ENCODE peak calls at places on chromosomes 4 and X, in seven cellular contexts. I is uterus, S is breast epithelium, J is GM12878, U is suprapubic skin, D is stomach, Z is esophagus squamous epithelium. X is an unnamed sample.
A peak's percentile ranks its signal among the peaks of the same experiment; 100 is the strongest.

GRCh38 chr4:78518551-78518950 is 33.0 kb upstream of the ANXA3 start:
- DNase-seq in S (no peak), I (no peak), J (no peak), Z (no peak), D (no peak), U (no peak), X (no peak)

GRCh38 chr4:184384810-184385557 is 89.4 kb downstream of the IRF2 start:
- DNase-seq in I (no peak), U (no peak), Z (no peak), J (no peak), S (no peak), D (no peak), X (no peak)

GRCh38 chr4:153676491-153676890 is 7.6 kb upstream of the TLR2 start:
- DNase-seq in S (no peak), I (no peak), U (no peak), Z (no peak), J (no peak), D (no peak), X (no peak)

GRCh38 chr4:118772149-118773081 is 63.5 kb downstream of the SEC24D start:
- DNase-seq in I (no peak), U (no peak), Z (no peak), S (no peak), D (no peak), J (no peak), X (no peak)

GRCh38 chr4:80173387-80173786 is 23.9 kb upstream of the PRDM8 start:
- DNase-seq in I (no peak), D (no peak), Z (no peak), U (no peak), J (no peak), S (no peak), X (peak; percentile 15)

GRCh38 chr4:152458801-152459302 is 77.0 kb downstream of the FBXW7 start:
- DNase-seq in J (peak; percentile 31), Z (no peak), U (no peak), I (no peak), D (no peak), S (no peak), X (no peak)

GRCh38 chr4:186942745-186943606 is 219.3 kb upstream of the FAT1 start:
- DNase-seq in U (no peak), S (no peak), J (no peak), Z (no peak), I (peak; percentile 26), D (no peak), X (no peak)

GRCh38 chr4:23006756-23007155 is 314.0 kb downstream of the GBA3 start:
- DNase-seq in U (no peak), Z (no peak), I (no peak), D (no peak), J (no peak), S (no peak), X (no peak)

GRCh38 chr4:92551616-92552015 is 247.8 kb downstream of the GRID2 start:
- DNase-seq in U (no peak), S (no peak), D (no peak), I (no peak), J (no peak), Z (no peak), X (no peak)

GRCh38 chr4:3318561-3319021 is 25.8 kb downstream of the RGS12 start:
- DNase-seq in U (peak; percentile 56), D (peak; percentile 16), S (no peak), J (no peak), I (no peak), Z (no peak), X (no peak)

GRCh38 chr4:137794779-137795178 is 262.5 kb upstream of the PCDH18 start:
- DNase-seq in U (no peak), D (no peak), I (no peak), S (no peak), J (no peak), Z (no peak), X (no peak)

GRCh38 chr4:165461176-165461835 is 82.5 kb downstream of the CPE start:
- DNase-seq in J (no peak), Z (no peak), S (peak; percentile 77), I (peak; percentile 32), U (no peak), D (no peak), X (no peak)

GRCh38 chr4:74503580-74503979 is 58.6 kb downstream of the AREG start:
- DNase-seq in J (no peak), U (no peak), D (no peak), I (no peak), Z (no peak), S (no peak), X (peak; percentile 4)

GRCh38 chr4:32798471-32798870 is 2078.3 kb downstream of the PCDH7 start:
- DNase-seq in U (no peak), I (no peak), D (no peak), J (no peak), Z (no peak), S (no peak), X (no peak)

GRCh38 chrX:31165241-31166035 is 93.6 kb upstream of the FTHL17 start:
- DNase-seq in J (no peak), S (no peak), D (no peak), U (no peak), Z (no peak), I (no peak), X (no peak)

GRCh38 chr4:127905029-127905428 is 24.3 kb downstream of the PLK4 start:
- DNase-seq in I (no peak), U (no peak), S (no peak), Z (no peak), D (no peak), J (no peak), X (no peak)

GRCh38 chr4:123922847-123923246 is 526.3 kb downstream of the SPRY1 start:
- DNase-seq in S (no peak), J (no peak), Z (no peak), I (no peak), U (no peak), D (no peak), X (no peak)
- TF ChIP-seq POLR2A in S (no peak), J (no peak), Z (no peak), I (no peak), U (no peak), D (no peak), X (no peak)

GRCh38 chr4:99893991-99894981 is at the start of gene LAMTOR3:
- DNase-seq in U (peak; percentile 94), Z (peak; percentile 71), J (peak; percentile 75), S (peak; percentile 88), I (peak; percentile 89), D (peak; percentile 91), X (peak; percentile 49)
- TF ChIP-seq POLR2A in U (no peak), Z (no peak), J (peak; percentile 83), S (no peak), I (peak; percentile 20), D (no peak), X (peak; percentile 37)

DNA sequence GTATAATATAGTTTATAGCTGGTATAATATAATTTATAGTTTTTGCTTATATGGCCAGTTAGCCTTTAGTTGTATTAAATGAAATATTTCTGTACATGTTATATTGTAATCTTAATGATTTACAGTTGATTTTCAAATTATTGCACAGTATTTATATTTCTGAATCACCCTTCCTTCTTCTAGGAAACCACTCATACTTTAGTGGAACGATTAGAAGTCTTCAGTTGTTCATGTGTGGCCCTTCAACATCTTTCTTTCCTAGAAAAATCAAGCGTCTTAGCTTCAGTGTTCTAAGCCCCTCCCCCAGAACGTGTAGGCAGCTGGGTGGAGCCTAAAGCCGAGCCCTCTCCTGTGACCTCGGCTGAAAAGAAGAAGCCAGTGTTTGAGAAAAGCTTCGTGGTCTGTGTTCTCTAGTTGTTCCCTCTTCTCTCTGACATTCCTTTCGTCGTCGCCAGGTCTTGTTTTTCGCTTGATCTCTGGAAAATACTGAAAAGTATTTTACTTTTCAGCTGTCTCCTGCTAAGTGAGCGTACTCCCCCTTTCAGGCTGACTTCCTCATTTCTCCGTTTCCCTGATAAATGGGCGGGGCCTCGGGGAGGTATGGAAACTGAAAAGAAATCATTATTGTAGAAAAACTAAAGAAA is at the start of gene C4orf33:
- DNase-seq in D (peak; percentile 74), Z (peak; percentile 3), J (peak; percentile 68), S (peak; percentile 66), U (peak; percentile 76), I (peak; percentile 53), X (peak; percentile 27)
- TF ChIP-seq POLR2A in D (no peak), Z (no peak), J (peak; percentile 81), S (no peak), U (no peak), I (peak; percentile 26), X (peak; percentile 41)

GRCh38 chr4:145545538-145546224 is 64.0 kb downstream of the SMAD1 start:
- DNase-seq in J (no peak), Z (no peak), I (no peak), U (no peak), D (peak; percentile 43), S (no peak), X (peak; percentile 6)
- TF ChIP-seq POLR2A in J (no peak), Z (no peak), I (no peak), U (no peak), D (no peak), S (no peak), X (no peak)

GRCh38 chr4:176539785-176540175 is 220.0 kb downstream of the SPCS3 start:
- DNase-seq in Z (no peak), J (no peak), S (no peak), D (no peak), U (no peak), I (no peak), X (no peak)
- TF ChIP-seq POLR2A in Z (no peak), J (no peak), S (no peak), D (no peak), U (no peak), I (no peak), X (no peak)

DNA sequence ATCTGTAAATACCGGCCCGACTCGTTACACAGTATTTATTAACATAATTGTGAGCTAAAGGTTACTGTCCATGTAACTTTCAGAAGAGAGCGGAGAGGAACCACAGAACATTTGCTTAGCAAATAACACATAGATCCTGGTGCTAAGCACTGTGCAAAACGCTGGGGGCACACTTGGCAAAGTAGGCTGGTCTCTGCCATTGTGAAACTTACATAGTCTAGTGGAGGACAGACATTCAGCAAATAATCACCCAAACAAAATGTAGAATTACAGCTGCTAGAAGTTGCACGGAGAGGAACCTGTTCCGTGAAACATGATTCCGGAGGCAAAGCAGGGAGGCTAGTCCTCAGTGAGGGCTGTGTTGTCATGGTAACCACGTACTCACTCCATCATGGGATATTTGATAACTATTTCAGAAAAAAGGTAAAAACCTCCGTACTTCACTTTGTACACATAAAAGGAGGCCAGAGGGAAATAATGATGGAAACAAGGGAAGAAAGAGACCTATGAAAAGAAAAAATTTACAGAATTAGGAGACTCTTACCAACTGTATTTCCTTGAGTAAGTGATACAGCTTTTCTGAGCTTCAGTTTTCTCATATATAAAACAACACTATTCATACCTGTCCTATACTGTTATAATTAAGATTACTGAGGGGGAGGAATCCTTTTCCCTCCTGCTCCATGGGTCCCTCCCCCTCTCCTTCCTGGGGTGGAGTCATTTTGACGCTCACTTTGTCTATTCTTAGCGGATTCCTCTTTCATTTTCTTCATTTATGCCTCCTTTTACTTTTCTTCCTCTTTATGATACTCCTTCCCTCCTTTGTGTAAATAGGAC is 760 bp upstream of the RASGEF1B start:
- DNase-seq in J (peak; percentile 24), U (no peak), D (peak; percentile 35), Z (peak; percentile 59), I (no peak), S (peak; percentile 59), X (no peak)
- TF ChIP-seq POLR2A in J (no peak), U (no peak), D (no peak), Z (no peak), I (no peak), S (no peak), X (no peak)